ENCODE peak calls at places on chromosomes 5 and 9, in nine cellular contexts. F, K, Z, W, U, E, L, T and R are unnamed samples.

GRCh38 chr5:86837610-86838009 is 219.9 kb downstream of the COX7C start:
- DNase-seq in F (peak), K (no peak), Z (no peak), W (no peak), U (no peak), E (no peak), L (no peak), T (no peak), R (no peak)

GRCh38 chr5:2727620-2728019 is 23.9 kb downstream of the IRX2 start:
- DNase-seq in F (no peak), K (no peak), Z (no peak), W (no peak), U (no peak), E (no peak), L (no peak), T (no peak), R (no peak)

GRCh38 chr5:136337788-136338187 is 27.6 kb downstream of the TRPC7 start:
- DNase-seq in F (no peak), K (no peak), Z (no peak), W (no peak), U (no peak), E (no peak), L (no peak), T (no peak), R (no peak)

GRCh38 chr9:82555408-82555807 is 507.5 kb downstream of the RASEF start:
- DNase-seq in F (peak), K (no peak), Z (no peak), W (no peak), U (no peak), E (no peak), L (peak), T (no peak), R (no peak)

GRCh38 chr5:176389114-176389768 is 690 bp downstream of the HIGD2A start:
- DNase-seq in F (no peak), K (no peak), Z (no peak), W (no peak), U (no peak), E (no peak), L (no peak), T (no peak), R (no peak)

GRCh38 chr9:109845178-109845577 is 65.2 kb downstream of the PALM2AKAP2 start:
- DNase-seq in F (no peak), K (no peak), Z (no peak), W (no peak), U (no peak), E (no peak), L (no peak), T (no peak), R (no peak)

GRCh38 chr9:128323192-128323730 is 622 bp downstream of the COQ4 start:
- DNase-seq in F (peak), K (no peak), Z (peak), W (no peak), U (no peak), E (no peak), L (no peak), T (no peak), R (no peak)

GRCh38 chr9:107637421-107638420 is 148.2 kb upstream of the KLF4 start:
- DNase-seq in F (peak), K (peak), Z (peak), W (peak), U (peak), E (peak), L (peak), T (peak), R (peak)

GRCh38 chr5:180127682-180128670 is 56.4 kb upstream of the RNF130 start:
- DNase-seq in F (no peak), K (no peak), Z (no peak), W (peak), U (no peak), E (no peak), L (peak), T (no peak), R (peak)

GRCh38 chr5:83577036-83577636 is 105.6 kb downstream of the VCAN start:
- DNase-seq in F (peak), K (no peak), Z (peak), W (no peak), U (no peak), E (no peak), L (peak), T (no peak), R (no peak)

GRCh38 chr5:174522641-174523260 is 201.6 kb upstream of the MSX2 start:
- DNase-seq in F (no peak), K (no peak), Z (no peak), W (no peak), U (no peak), E (no peak), L (no peak), T (no peak), R (no peak)

GRCh38 chr5:174526177-174526576 is 198.2 kb upstream of the MSX2 start:
- DNase-seq in F (no peak), K (no peak), Z (no peak), W (no peak), U (no peak), E (no peak), L (no peak), T (no peak), R (no peak)

GRCh38 chr5:174520420-174521396 is 203.7 kb upstream of the MSX2 start:
- DNase-seq in F (peak), K (no peak), Z (peak), W (no peak), U (no peak), E (no peak), L (peak), T (no peak), R (no peak)

GRCh38 chr5:174527936-174528557 is 196.3 kb upstream of the MSX2 start:
- DNase-seq in F (no peak), K (peak), Z (no peak), W (no peak), U (no peak), E (no peak), L (no peak), T (no peak), R (no peak)

DNA sequence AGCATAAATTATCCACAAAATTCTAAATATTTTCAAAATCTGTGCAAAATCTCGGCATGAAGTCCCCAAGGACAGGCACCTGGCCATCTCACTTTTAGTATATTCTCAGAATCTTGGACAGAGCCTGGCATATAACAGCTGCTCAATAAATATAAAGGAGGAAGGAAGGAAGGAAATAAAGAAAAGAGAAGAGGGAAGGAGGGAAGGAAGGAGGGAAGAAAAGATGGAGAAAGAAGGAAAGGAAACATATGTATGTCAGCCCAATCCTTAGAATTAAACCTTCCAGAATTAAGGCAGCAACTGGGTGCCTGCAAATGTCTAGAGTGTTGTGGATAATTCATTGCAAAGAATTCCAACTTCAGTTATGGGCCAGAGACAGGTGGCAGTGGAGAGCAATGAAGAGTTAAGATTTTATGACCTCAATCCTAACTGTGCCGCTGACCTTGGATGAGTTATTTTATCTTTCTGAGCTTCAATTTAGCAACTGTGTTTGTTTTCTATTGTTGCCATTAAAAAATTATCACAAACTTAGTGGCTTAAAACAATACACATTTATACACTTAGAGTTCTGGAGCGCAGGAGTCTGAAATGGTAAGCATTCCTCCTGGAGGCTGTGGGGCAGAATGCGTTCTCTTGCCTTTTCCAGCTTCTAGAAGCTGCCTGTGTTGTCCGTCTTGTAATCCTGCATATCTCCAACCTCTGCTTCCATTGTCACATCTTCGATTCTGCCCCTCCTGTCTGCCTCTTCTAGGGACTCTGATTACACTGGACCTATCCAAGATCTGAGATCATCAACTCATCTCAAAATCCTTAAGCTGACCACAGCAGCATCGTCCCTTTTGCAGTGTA is 200.8 kb upstream of the MSX2 start:
- DNase-seq in F (no peak), K (no peak), Z (no peak), W (no peak), U (no peak), E (no peak), L (no peak), T (no peak), R (no peak)
- TF ChIP-seq CTCF in F (no peak), K (peak), Z (peak), W (no peak), U (no peak), E (no peak), L (no peak), T (no peak), R (peak)

DNA sequence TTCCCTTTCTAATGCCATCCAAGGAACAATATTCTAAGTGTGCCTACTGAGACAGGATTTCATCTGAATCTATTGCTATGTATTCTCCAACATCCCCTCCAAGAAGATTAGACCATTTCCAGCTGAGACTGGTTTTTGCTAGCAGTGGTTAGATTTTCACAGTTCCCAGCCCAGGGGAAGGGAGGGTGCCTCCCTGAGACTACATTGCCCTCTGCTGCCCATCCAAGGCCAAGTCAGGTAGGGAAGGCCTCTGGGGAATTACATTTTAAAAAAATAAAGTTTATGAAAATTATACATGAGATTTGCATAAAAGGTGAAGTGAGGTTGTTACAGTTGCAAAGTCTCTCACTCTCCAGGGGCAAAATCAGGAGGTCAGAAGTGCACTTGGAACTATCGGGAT is 28.0 kb upstream of the SYK start:
- DNase-seq in F (no peak), K (no peak), Z (no peak), W (no peak), U (no peak), E (no peak), L (no peak), T (no peak), R (no peak)
- TF ChIP-seq CTCF in F (peak), K (peak), Z (peak), W (peak), U (peak), E (no peak), L (peak), T (peak), R (peak)

DNA sequence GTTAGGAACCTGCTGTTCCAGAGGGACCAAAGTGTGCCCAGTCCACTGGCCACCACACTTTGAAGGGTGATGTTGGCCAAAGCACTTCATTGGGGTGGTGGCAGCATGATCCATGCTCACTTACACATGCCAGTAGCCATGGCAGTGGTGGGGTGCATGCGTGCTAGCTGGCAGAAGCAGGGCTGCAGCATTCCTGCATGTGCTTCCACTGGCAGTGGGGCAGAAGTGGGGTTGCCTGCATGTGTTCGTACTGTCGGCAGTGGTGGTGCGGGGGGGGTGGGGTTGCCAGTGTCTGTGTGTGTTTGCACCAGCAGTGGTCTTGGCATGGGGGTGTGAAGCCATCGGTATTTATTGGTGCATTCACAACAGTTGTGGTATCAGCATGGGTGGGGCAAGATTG is 260.3 kb upstream of the ANKH start:
- DNase-seq in F (no peak), K (no peak), Z (no peak), W (no peak), U (no peak), E (no peak), L (no peak), T (no peak), R (no peak)
- TF ChIP-seq CTCF in F (no peak), K (no peak), Z (no peak), W (no peak), U (no peak), E (no peak), L (no peak), T (no peak), R (no peak)

GRCh38 chr5:163613150-163613442 is 107.7 kb downstream of the MAT2B start:
- DNase-seq in F (no peak), K (no peak), Z (no peak), W (no peak), U (no peak), E (no peak), L (no peak), T (no peak), R (no peak)

GRCh38 chr5:163612358-163613149 is 107.1 kb downstream of the MAT2B start:
- DNase-seq in F (no peak), K (no peak), Z (no peak), W (no peak), U (no peak), E (no peak), L (no peak), T (no peak), R (no peak)

GRCh38 chr5:163607256-163607655 is 101.8 kb downstream of the MAT2B start:
- DNase-seq in F (no peak), K (no peak), Z (no peak), W (no peak), U (no peak), E (no peak), L (no peak), T (no peak), R (no peak)

GRCh38 chr5:163614787-163615186 is 109.4 kb downstream of the MAT2B start:
- DNase-seq in F (peak), K (no peak), Z (no peak), W (no peak), U (no peak), E (no peak), L (no peak), T (no peak), R (no peak)

DNA sequence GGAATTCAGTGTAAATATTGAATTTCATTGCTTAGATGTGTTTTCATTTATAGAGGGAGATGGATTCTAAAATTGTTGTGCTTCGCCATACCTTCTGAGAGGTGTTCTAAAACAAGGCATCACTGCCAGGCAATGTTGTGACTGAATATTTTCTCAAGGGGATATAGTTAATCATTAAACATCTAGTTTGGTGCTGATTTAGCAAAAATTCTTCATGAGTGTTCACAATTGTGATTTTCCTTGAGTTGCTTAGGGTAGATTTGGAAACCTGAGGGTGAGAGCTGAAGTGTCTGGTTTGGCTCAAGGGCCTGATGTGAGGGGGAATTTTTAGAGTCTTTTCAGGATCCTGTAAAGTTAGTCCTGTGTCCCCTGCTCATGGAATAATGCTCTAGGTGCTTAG is 104.5 kb downstream of the MAT2B start:
- DNase-seq in F (no peak), K (no peak), Z (no peak), W (no peak), U (no peak), E (no peak), L (no peak), T (no peak), R (no peak)
- TF ChIP-seq CTCF in F (no peak), K (no peak), Z (no peak), W (no peak), U (no peak), E (no peak), L (no peak), T (no peak), R (no peak)

GRCh38 chr9:95455714-95456113 is 61.1 kb downstream of the PTCH1 start:
- DNase-seq in F (no peak), K (no peak), Z (no peak), W (no peak), U (no peak), E (no peak), L (no peak), T (no peak), R (no peak)
- TF ChIP-seq CTCF in F (no peak), K (no peak), Z (no peak), W (no peak), U (no peak), E (no peak), L (no peak), T (no peak), R (no peak)

DNA sequence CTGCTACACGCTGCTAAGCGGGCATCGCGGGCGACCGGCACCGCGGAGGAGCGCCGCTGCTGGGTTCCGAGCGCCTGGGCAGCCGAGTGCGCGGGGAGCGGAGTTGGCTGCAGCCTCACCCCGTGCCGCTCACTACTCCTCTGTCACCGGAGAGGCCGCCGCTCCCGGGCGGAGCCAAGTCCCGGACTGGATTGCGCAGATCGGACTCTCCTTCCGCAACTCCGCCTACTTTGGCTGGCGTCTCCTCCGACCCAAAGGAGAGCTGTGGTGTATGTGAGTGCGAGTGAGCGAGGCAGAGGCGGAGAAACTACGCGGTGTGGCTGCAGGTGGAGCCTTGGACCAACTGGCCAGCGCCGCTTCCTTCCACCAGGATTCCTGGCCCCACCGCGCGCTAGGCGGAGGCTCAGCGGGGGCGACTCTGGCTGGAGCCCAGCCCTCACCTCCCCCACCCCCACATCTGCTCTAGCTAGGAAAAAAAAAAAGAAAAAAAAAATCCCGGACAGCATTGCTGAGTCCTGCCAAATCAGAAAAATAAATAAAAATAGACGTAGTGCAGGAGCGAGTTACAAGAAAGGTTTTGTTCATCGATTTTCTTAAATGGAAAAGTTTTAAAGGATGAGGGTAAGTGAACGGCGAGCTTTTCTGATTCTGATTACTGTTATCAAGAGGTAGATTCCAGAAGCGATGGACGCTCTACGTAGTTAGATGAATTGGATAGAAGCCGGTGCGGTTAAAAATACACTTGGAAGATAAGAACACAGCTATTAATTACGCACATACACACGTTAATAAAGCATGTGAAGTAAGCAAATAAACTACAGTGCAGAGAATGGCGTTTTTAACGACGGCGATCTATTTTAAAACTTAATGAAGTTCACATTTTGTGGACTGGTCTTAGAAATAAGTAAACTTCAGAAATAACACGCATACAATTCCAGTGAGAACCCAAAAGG is at the start of gene SEMA6A:
- DNase-seq in F (peak), K (peak), Z (peak), W (peak), U (peak), E (peak), L (peak), T (peak), R (peak)
- TF ChIP-seq CTCF in F (no peak), K (no peak), Z (peak), W (no peak), U (no peak), E (peak), L (peak), T (no peak), R (peak)

GRCh38 chr5:58466939-58467338 is 7.1 kb upstream of the PLK2 start:
- DNase-seq in F (peak), K (no peak), Z (peak), W (no peak), U (no peak), E (no peak), L (peak), T (peak), R (no peak)
- TF ChIP-seq CTCF in F (no peak), K (peak), Z (peak), W (no peak), U (no peak), E (no peak), L (no peak), T (no peak), R (no peak)